ENCODE peak calls at places on chromosomes 16 and 17, in seven cellular contexts. Q is cardiac muscle cell, E is mucosa of descending colon, W is HCT116, B is lower leg skin, T is PC-9, H is fibroblast of the aortic adventitia. M is an unnamed sample.

GRCh38 chr17:28745777-28746473 is 2.1 kb downstream of the TRAF4 start:
- DNase-seq in Q (no peak), E (peak), W (no peak), B (no peak), T (peak), H (no peak), M (peak)

GRCh38 chr17:81165246-81166032 is at the start of gene PVALEF:
- DNase-seq in Q (no peak), E (no peak), W (no peak), B (no peak), T (no peak), H (no peak), M (no peak)

GRCh38 chr16:24848065-24848464 is 2.3 kb downstream of the SLC5A11 start:
- DNase-seq in Q (peak), E (no peak), W (peak), B (no peak), T (peak), H (peak), M (no peak)

GRCh38 chr16:88759245-88759975 is 25.6 kb downstream of the PIEZO1 start:
- DNase-seq in Q (peak), E (peak), W (no peak), B (no peak), T (no peak), H (no peak), M (no peak)

GRCh38 chr17:79921411-79922160 is 82.3 kb upstream of the CBX4 start:
- DNase-seq in Q (no peak), E (peak), W (no peak), B (no peak), T (no peak), H (no peak), M (no peak)

GRCh38 chr16:4868573-4868972 is 21.3 kb downstream of the UBN1 start:
- DNase-seq in Q (no peak), E (no peak), W (no peak), B (no peak), T (no peak), H (no peak), M (no peak)

GRCh38 chr16:80720759-80721470 is 83.5 kb downstream of the CDYL2 start:
- DNase-seq in Q (no peak), E (no peak), W (no peak), B (no peak), T (no peak), H (no peak), M (no peak)

GRCh38 chr17:48388955-48389764 is 40.9 kb downstream of the SKAP1 start:
- DNase-seq in Q (no peak), E (no peak), W (no peak), B (no peak), T (no peak), H (no peak), M (no peak)

GRCh38 chr16:88566158-88566557 is 4.0 kb upstream of the ZC3H18 start:
- DNase-seq in Q (peak), E (no peak), W (peak), B (no peak), T (no peak), H (peak), M (no peak)

GRCh38 chr16:51816929-51817328 is 665.9 kb upstream of the SALL1 start:
- DNase-seq in Q (peak), E (no peak), W (no peak), B (no peak), T (no peak), H (peak), M (no peak)

GRCh38 chr17:15023589-15023988 is 241.5 kb downstream of the PMP22 start:
- DNase-seq in Q (no peak), E (no peak), W (no peak), B (no peak), T (no peak), H (no peak), M (no peak)

GRCh38 chr17:44595216-44595775 is 38.0 kb downstream of the FZD2 start:
- DNase-seq in Q (no peak), E (no peak), W (no peak), B (no peak), T (no peak), H (no peak), M (no peak)

GRCh38 chr16:11211977-11212818 is 43.8 kb downstream of the SOCS1 start:
- DNase-seq in Q (peak), E (no peak), W (no peak), B (no peak), T (no peak), H (no peak), M (no peak)

GRCh38 chr17:77207689-77208216 is 67.0 kb downstream of the SEC14L1 start:
- DNase-seq in Q (no peak), E (no peak), W (no peak), B (no peak), T (no peak), H (no peak), M (no peak)

GRCh38 chr16:56305956-56306565 is 114.8 kb downstream of the GNAO1 start:
- DNase-seq in Q (peak), E (no peak), W (no peak), B (no peak), T (no peak), H (no peak), M (no peak)

GRCh38 chr16:13335894-13336293 is 434.5 kb downstream of the SHISA9 start:
- DNase-seq in Q (no peak), E (no peak), W (no peak), B (no peak), T (no peak), H (no peak), M (no peak)

GRCh38 chr17:8151641-8152111 is 528 bp downstream of the PER1 start:
- DNase-seq in Q (peak), E (peak), W (no peak), B (peak), T (no peak), H (peak), M (no peak)

GRCh38 chr17:66725956-66726355 is 109.0 kb upstream of the CACNG5 start:
- DNase-seq in Q (no peak), E (peak), W (no peak), B (no peak), T (no peak), H (no peak), M (no peak)

GRCh38 chr16:3825103-3825502 is 55.4 kb downstream of the CREBBP start:
- DNase-seq in Q (peak), E (no peak), W (no peak), B (no peak), T (peak), H (peak), M (no peak)

GRCh38 chr17:49358638-49359247 is 3.3 kb downstream of the ZNF652 start:
- DNase-seq in Q (peak), E (no peak), W (no peak), B (no peak), T (no peak), H (peak), M (no peak)

GRCh38 chr16:27690604-27691003 is 140.7 kb downstream of the KATNIP start:
- DNase-seq in Q (peak), E (peak), W (peak), B (no peak), T (no peak), H (peak), M (no peak)

GRCh38 chr16:74601131-74601871 is 5.6 kb downstream of the GLG1 start:
- DNase-seq in Q (no peak), E (peak), W (no peak), B (no peak), T (no peak), H (no peak), M (no peak)

GRCh38 chr16:24491721-24492120 is 47.6 kb upstream of the RBBP6 start:
- DNase-seq in Q (no peak), E (no peak), W (no peak), B (no peak), T (no peak), H (no peak), M (no peak)

GRCh38 chr17:78838574-78839005 is 2.0 kb downstream of the USP36 start:
- DNase-seq in Q (no peak), E (peak), W (no peak), B (no peak), T (no peak), H (no peak), M (no peak)

GRCh38 chr17:78839173-78839761 is 1.3 kb downstream of the USP36 start:
- DNase-seq in Q (no peak), E (no peak), W (no peak), B (no peak), T (no peak), H (no peak), M (no peak)

GRCh38 chr17:78840530-78840779 is 159 bp downstream of the USP36 start:
- DNase-seq in Q (no peak), E (no peak), W (no peak), B (no peak), T (no peak), H (no peak), M (no peak)

GRCh38 chr17:78839762-78840529 is 668 bp downstream of the USP36 start:
- DNase-seq in Q (peak), E (peak), W (no peak), B (peak), T (peak), H (peak), M (no peak)

GRCh38 chr17:78840780-78841611 is at the start of gene USP36:
- DNase-seq in Q (peak), E (peak), W (peak), B (peak), T (peak), H (peak), M (peak)
- TF ChIP-seq CTCF in Q (no peak), E (no peak), W (no peak), B (no peak), T (no peak), H (no peak), M (no peak)

DNA sequence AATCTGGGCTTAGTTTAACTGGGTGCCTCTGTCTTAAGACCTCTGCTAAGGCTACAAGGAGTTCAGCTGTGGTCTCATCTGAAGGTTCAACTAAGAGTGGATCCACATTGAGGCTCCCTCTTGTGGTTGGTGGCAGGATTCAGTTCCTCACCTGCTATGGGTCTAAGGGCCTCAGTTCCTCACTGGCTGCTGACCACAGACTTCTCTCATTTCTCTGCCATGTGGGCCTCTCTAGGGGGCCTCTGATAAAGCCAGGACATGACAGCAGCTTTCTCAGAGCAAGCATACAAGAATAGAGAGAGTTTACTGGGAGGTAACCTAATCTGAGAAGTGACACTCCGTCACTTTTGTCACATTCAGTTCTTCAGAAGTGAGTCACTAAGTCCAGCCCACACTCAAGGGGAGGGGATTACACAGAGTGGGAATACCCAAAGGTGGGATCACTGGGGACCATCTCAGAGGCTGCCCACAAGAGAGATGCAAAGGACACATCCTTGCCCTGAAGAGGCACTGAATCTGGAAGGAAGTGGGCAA is 19.2 kb upstream of the ABAT start:
- DNase-seq in Q (peak), E (no peak), W (no peak), B (no peak), T (no peak), H (peak), M (no peak)
- TF ChIP-seq CTCF in Q (peak), E (no peak), W (peak), B (no peak), T (peak), H (peak), M (no peak)

DNA sequence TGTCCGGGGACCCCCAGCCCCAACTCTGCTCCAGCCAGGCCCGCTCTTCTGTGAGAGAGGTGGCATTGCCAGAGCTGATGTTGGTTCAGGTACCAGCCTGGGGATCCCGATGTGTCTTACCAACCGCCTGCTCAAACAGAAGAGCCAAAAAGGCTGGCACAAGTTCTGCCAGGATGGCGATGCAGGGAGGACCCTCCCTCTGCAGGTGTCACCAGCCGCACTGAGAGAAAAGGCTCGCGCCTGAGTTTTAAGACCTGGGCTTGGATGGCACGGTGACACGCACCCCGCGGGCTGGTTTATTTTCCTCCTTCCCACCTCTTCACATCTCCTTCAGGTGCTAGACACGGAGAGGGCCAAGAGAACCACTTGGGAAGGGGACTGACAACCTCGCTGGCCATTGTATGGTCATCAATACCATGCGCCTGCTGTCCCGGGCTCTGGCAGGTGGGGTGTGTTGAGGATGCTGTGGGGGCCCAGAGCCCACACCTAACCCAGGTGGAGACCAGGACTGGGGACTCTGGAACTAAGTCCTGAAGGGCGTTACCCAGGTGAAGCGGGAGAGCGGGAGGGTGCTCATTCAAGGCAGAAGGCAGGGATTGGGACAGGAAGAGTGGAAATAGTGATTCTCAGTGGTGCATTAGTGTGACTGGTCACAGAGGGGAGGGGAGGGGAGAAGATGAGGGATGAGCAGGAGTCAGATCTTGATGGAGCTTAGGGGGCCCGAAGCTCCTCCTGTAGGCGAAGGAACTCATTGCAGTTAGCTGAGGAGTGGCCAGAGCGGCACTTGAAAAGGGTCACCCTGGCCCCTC is 16.3 kb downstream of the FOXJ1 start:
- DNase-seq in Q (no peak), E (no peak), W (no peak), B (no peak), T (no peak), H (no peak), M (no peak)
- TF ChIP-seq CTCF in Q (peak), E (no peak), W (peak), B (no peak), T (no peak), H (peak), M (no peak)

GRCh38 chr17:38871992-38872605 is 2.2 kb downstream of the LASP1 start:
- DNase-seq in Q (no peak), E (no peak), W (no peak), B (no peak), T (no peak), H (no peak), M (no peak)

GRCh38 chr17:38870259-38871165 is 654 bp downstream of the LASP1 start:
- DNase-seq in Q (peak), E (peak), W (no peak), B (peak), T (peak), H (peak), M (no peak)

GRCh38 chr17:38869647-38870258 is at the start of gene LASP1:
- DNase-seq in Q (peak), E (peak), W (no peak), B (peak), T (peak), H (peak), M (peak)

GRCh38 chr17:38872671-38873385 is 3.0 kb downstream of the LASP1 start:
- DNase-seq in Q (no peak), E (no peak), W (no peak), B (no peak), T (peak), H (no peak), M (no peak)

DNA sequence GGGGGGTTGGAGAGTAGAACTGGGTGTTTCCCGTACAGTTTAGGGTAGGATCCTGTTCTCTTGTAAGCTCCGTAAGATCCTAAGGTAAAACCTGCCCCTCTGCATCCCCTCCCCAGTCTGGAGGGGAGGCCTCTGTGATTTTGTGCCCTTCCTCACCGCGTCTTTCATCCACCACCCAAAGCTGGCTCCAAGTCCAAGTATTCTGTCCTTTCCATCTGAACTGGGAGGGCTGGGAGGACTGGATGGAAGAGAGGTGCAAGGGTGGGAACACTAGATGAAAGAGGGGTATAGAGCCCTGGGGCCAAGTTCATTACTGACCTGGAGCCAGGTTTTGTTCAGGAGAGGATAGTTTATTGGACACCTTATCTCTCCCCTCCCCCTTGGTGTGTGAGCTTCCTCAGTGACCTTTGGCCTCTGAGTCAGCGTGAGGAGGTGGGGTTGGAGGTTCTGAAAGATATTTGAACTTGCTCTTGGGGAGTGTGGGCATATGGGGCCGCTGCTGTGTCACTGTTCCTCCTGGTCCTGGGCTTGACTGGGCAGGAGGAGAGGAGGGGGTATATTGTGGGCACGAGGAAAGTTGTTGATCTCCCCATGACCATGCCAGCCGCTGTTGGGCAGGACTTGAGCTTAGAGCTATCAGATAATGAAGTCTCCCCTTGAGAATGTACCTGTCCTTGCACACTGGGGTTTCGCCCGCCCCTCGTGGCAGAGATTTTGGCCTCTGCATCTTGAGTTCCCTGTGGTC is 1.6 kb downstream of the LASP1 start:
- DNase-seq in Q (peak), E (peak), W (no peak), B (peak), T (peak), H (peak), M (peak)
- TF ChIP-seq CTCF in Q (peak), E (no peak), W (no peak), B (no peak), T (peak), H (peak), M (no peak)

GRCh38 chr17:68511671-68512246 is 471 bp upstream of the PRKAR1A start:
- DNase-seq in Q (peak), E (peak), W (peak), B (peak), T (peak), H (peak), M (peak)

GRCh38 chr17:68512247-68512966 is at the start of gene PRKAR1A:
- DNase-seq in Q (peak), E (peak), W (peak), B (peak), T (peak), H (peak), M (peak)

GRCh38 chr17:68513932-68514331 is 1.7 kb downstream of the PRKAR1A start:
- DNase-seq in Q (no peak), E (no peak), W (no peak), B (no peak), T (no peak), H (peak), M (no peak)

GRCh38 chr17:68511254-68511670 is 968 bp upstream of the PRKAR1A start:
- DNase-seq in Q (no peak), E (no peak), W (no peak), B (peak), T (no peak), H (peak), M (no peak)

DNA sequence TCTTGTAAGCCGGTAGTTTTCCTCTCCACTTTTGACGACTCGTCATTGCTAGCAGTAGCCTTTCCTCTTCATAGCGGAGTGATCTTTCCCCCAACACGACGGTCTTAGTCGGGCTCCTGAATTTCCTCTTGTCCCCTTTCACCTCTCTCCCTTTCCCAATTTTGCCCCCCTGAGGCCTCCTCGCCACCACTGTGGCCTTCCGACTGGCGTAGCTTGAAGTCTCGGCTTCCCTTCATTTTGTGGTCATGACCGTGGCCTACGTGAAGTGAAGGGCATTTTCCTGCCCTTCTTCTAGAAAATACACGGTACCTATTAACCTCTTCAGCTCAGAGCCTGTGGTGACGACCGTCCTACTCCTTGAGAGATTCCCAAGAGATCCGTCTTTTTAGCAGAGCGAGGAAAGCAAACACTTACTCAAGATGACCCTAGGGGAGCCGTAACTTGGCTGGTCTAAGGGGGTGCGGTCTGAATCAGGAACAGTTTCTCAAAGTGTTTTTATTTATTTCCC is 791 bp downstream of the PRKAR1A start:
- DNase-seq in Q (peak), E (no peak), W (no peak), B (peak), T (no peak), H (peak), M (no peak)
- TF ChIP-seq CTCF in Q (no peak), E (no peak), W (no peak), B (no peak), T (no peak), H (no peak), M (no peak)

DNA sequence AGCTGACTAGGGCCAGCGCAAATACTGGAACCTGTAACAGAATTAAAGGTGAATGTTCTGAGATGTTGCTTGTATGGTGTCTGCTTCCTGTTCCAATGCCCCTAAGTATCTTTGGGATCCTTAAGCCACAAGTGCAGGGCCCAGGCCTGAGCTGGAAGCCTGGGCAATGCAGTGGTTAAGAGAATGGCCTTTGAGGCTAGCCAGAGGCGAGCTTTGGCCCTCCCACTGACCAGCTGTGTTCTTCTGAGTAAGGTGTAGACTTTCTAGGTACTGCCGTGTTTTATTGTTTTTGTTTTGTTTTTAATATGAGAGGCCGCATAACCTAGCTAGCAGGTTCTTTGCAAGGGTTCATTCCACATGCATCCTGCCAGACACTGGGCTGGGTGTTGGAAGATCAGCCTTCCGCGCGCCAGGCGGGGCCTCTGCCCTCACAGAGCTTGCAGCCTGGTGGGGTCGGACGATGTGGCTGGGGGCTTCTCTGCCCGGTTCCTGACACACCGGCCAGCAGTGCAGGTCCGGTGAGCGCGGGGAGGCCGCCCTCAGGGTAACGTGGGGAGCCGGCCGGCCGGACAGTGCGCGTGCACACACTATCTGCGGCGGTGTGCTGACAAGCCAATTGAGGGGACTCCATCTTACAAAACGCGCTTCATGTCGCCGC is 556 bp upstream of the MLX start:
- DNase-seq in Q (no peak), E (no peak), W (no peak), B (no peak), T (no peak), H (no peak), M (no peak)
- TF ChIP-seq CTCF in Q (no peak), E (no peak), W (no peak), B (no peak), T (no peak), H (no peak), M (no peak)

M was measured in omental fat pad.